ENCODE peak calls at places on chromosomes 4 and X, in nine cellular contexts. A is colonic mucosa; I is AG04450; J is effector memory CD4-positive, alpha-beta T cell; V is right atrium auricular region; T is ovary; U is fibroblast of lung; W is uterus; G is breast epithelium. L is an unnamed sample.
A peak's percentile ranks its signal among the peaks of the same experiment; 100 is the strongest.

GRCh38 chrX:30635630-30636029 is 17.6 kb upstream of the GK start:
- DNase-seq in W (no peak), A (no peak), G (no peak), U (no peak), J (no peak), T (no peak), V (no peak), I (no peak), L (no peak)

GRCh38 chr4:181475781-181476180 is 767.4 kb upstream of the TENM3 start:
- DNase-seq in A (no peak), W (no peak), J (no peak), U (no peak), G (no peak), I (no peak), V (no peak), T (no peak), L (no peak)

GRCh38 chrX:19579485-19579884 is 64.2 kb upstream of the MAP3K15 start:
- DNase-seq in A (no peak), G (no peak), I (no peak), J (no peak), T (no peak), U (peak; percentile 76), V (no peak), W (no peak), L (no peak)

GRCh38 chrX:117568238-117568637 is 548.4 kb downstream of the KLHL13 start:
- DNase-seq in G (no peak), W (no peak), T (no peak), J (no peak), A (no peak), V (no peak), I (no peak), U (no peak), L (no peak)

GRCh38 chr4:2689825-2690700 is 66.1 kb downstream of the TNIP2 start:
- DNase-seq in W (no peak), A (no peak), V (no peak), G (no peak), U (peak; percentile 22), I (no peak), J (no peak), T (no peak), L (peak; percentile 16)

GRCh38 chrX:119401569-119401968 is 2.4 kb downstream of the SLC25A43 start:
- DNase-seq in W (no peak), I (no peak), A (no peak), J (no peak), G (no peak), V (no peak), T (no peak), U (no peak), L (no peak)

GRCh38 chr4:73885570-73886230 is 16.5 kb downstream of the CXCL1 start:
- DNase-seq in J (no peak), G (no peak), I (no peak), A (peak; percentile 33), V (no peak), U (peak; percentile 52), T (no peak), W (no peak), L (no peak)

GRCh38 chr4:101621120-101621519 is 169.4 kb upstream of the BANK1 start:
- DNase-seq in V (no peak), J (no peak), A (no peak), W (no peak), T (no peak), G (no peak), I (no peak), U (peak; percentile 78), L (no peak)

GRCh38 chr4:38667005-38667771 is 3.2 kb downstream of the KLF3 start:
- DNase-seq in U (peak; percentile 99), J (peak; percentile 70), T (peak; percentile 79), G (no peak), I (peak; percentile 97), W (peak; percentile 74), V (peak; percentile 96), A (peak; percentile 93), L (peak; percentile 56)

GRCh38 chrX:150482537-150483217 is 85.7 kb upstream of the MTM1 start:
- DNase-seq in G (no peak), A (no peak), J (no peak), V (no peak), W (no peak), U (peak; percentile 83), I (peak; percentile 11), T (no peak), L (no peak)

GRCh38 chr4:30792616-30793015 is 72.4 kb downstream of the PCDH7 start:
- DNase-seq in V (no peak), G (no peak), T (no peak), U (peak; percentile 70), J (no peak), A (no peak), I (no peak), W (no peak), L (no peak)

GRCh38 chr4:120400441-120400840 is 333.8 kb upstream of the MAD2L1 start:
- DNase-seq in G (no peak), J (no peak), A (no peak), T (no peak), I (no peak), V (no peak), U (no peak), W (no peak), L (no peak)

GRCh38 chrX:105837227-105837626 is 14.9 kb downstream of the NRK start:
- DNase-seq in T (peak; percentile 77), W (peak; percentile 68), A (no peak), V (peak; percentile 68), J (no peak), U (peak; percentile 88), G (peak; percentile 50), I (peak; percentile 71), L (no peak)

GRCh38 chr4:3082915-3083515 is 8.5 kb downstream of the HTT start:
- DNase-seq in J (no peak), T (no peak), U (no peak), V (no peak), W (no peak), G (no peak), A (no peak), I (no peak), L (no peak)

DNA sequence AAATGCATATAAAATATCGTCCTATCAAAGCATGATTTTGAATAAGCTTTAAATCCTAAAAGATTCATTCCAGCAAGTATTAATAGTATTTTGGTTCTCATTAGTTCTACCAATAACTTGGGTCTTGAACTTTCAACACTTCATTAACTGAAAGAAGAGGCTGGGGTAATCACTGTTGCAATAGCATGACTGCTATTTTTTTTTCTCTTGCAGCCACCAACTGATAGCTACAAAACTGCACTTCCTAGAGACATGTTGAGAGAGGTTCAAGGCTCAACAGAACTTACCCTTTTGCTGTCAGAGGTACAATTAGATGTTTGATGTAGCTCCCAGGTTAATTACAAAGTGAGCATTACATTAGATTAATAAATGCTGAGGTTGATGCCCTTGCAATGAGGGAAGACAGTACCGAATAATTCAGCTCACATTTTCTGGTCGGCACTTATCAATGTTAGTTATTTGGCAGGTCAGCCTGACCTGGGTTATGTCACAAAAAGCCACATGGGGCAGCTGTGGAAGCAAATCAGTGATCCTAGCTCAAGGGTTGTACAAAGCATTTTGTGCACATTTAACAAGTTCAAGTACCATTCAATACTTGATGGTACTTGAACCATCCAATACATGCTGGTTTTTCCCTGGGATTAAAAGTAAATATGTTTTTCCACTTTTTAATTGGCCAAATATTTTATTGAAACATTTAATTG is 29.9 kb upstream of the TET2 start:
- DNase-seq in W (no peak), J (no peak), A (no peak), I (no peak), V (no peak), U (no peak), G (no peak), T (no peak), L (no peak)
- H3K9me3 ChIP-seq in W (no peaks in the 10 kb centered on the region), J (no peaks in the 10 kb centered on the region), A (no peaks in the 10 kb centered on the region), I (no peaks in the 10 kb centered on the region), V (no peaks in the 10 kb centered on the region), U (no peaks in the 10 kb centered on the region), G (no peaks in the 10 kb centered on the region), T (no peaks in the 10 kb centered on the region), L (no peaks in the 10 kb centered on the region)

DNA sequence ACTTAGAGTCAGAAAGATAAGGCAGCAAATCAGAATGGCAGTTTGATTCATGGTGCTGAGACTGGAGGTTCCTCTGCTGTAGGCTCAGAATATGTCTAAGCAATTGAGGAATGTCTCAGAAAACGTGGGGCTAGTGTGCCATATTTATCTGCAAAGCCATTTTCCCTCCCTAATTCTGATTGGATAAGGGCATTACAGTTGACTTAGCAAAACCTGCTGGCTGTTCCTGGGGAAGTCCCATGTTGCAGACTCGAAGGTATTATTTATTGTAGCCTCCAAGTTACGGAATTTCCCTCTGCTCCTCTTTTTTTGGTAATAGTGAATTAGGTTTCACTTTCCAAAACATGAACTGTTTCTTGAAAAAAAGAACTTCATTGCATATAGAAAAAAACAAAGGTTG is at the start of gene CXCL10:
- DNase-seq in T (no peak), J (no peak), V (no peak), G (no peak), W (no peak), U (no peak), A (no peak), I (no peak), L (no peak)
- H3K4me3 ChIP-seq in T (no peak within 1 kb of the TSS), J (peak within 1 kb of the TSS; percentile 5), V (no peak within 1 kb of the TSS), G (no peak within 1 kb of the TSS), W (no peak within 1 kb of the TSS), U (no peak within 1 kb of the TSS), A (no peak within 1 kb of the TSS), I (no peak within 1 kb of the TSS), L (no peak within 1 kb of the TSS)

DNA sequence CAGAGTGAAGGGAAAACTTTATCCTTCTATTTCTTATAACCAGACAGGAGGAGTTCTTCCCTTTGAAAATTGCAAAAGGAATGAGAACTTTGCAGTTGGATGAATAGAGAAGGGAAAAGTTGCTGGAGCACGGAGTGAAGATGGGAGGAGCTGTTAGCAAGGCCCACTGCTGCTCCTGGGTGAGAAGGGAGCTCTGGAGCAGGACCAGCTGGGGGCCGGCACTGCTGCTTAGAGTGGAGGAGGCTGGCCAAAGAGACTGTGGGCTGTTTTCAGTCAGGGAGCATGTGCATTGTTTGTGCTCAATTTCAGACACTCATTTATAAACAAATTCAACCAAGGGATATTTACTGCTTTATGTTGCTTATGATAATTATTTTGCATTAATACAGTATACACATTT is 164.2 kb downstream of the STIM2 start:
- DNase-seq in U (no peak), I (no peak), T (no peak), V (no peak), W (no peak), J (no peak), G (no peak), A (no peak), L (no peak)
- H3K9me3 ChIP-seq in U (no peaks in the 10 kb centered on the region), I (no peaks in the 10 kb centered on the region), T (no peaks in the 10 kb centered on the region), V (no peaks in the 10 kb centered on the region), W (no peaks in the 10 kb centered on the region), J (no peaks in the 10 kb centered on the region), G (no peaks in the 10 kb centered on the region), A (no peaks in the 10 kb centered on the region), L (no peaks in the 10 kb centered on the region)

DNA sequence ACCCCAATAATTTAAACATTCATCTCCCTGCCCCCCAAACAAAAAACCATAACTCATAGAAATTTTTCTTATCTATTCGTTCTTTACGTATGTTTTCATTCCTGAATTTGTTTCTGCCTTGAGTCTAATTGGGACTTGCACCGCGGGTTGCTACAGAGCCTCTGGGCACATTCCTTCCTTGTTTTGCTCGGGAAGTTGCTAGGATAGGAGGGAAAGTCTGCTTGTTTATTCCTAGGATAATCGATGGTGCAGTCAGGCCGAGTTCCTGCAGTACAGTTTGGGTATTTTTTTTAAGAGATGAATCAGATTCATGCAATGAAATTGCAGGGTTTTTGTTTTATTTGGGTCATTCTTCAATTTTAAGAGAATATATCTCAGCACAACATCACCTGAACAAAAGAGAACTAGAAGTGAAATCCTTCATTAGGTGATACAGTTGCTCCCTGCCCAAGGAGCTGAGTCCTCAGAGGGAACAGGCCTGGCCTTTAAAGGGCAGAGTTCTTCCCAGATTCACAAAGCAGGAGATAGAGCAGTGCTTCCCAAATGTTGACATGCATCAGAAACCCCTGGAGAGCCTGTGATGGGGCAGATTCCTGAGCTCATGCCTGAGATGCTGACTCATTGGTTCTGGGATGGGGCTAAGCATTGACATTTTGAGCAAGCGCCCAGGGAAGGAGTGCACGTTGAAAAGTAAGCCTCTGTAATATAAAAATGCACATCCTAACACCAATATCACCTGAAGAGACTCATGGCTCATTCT is 114.9 kb upstream of the FAM9B start:
- DNase-seq in J (no peak), W (no peak), T (no peak), G (no peak), V (no peak), U (peak; percentile 70), A (no peak), I (no peak), L (no peak)
- H3K4me3 ChIP-seq in J (no peak overlapping the region), W (no peak overlapping the region), T (no peak overlapping the region), G (no peak overlapping the region), V (no peak overlapping the region), U (no peak overlapping the region), A (no peak overlapping the region), I (no peak overlapping the region), L (no peak overlapping the region)